ENCODE peak calls at places on chromosomes 7 and 10, in four cellular contexts. E is A549, T is IMR-90, R is GM12878. Q is an unnamed sample.

GRCh38 chr7:135536160-135536559 is 21.6 kb upstream of the NUP205 start:
- DNase-seq in E (peak), T (peak), R (no peak), Q (no peak)

GRCh38 chr10:10489765-10490164 is 527.9 kb upstream of the CELF2 start:
- DNase-seq in E (no peak), T (peak), R (no peak), Q (no peak)

GRCh38 chr7:69597278-69598076 is 798 bp upstream of the AUTS2 start:
- DNase-seq in E (peak), T (no peak), R (no peak), Q (no peak)

GRCh38 chr7:67440321-67440720 is 443.7 kb downstream of the TYW1 start:
- DNase-seq in E (no peak), T (no peak), R (no peak), Q (no peak)

GRCh38 chr10:34088208-34088794 is 726.8 kb downstream of the PARD3 start:
- DNase-seq in E (no peak), T (no peak), R (no peak), Q (no peak)

GRCh38 chr10:130958981-130959751 is 352.4 kb downstream of the TCERG1L start:
- DNase-seq in E (no peak), T (no peak), R (no peak), Q (no peak)

GRCh38 chr10:11535376-11535959 is 76.0 kb downstream of the USP6NL start:
- DNase-seq in E (no peak), T (no peak), R (no peak), Q (no peak)

GRCh38 chr7:116443101-116443523 is 56.4 kb upstream of the CAV2 start:
- DNase-seq in E (peak), T (peak), R (no peak), Q (no peak)

GRCh38 chr10:28833313-28833712 is 156.0 kb downstream of the BAMBI start:
- DNase-seq in E (peak), T (no peak), R (no peak), Q (no peak)

GRCh38 chr10:27030060-27030459 is 70.2 kb downstream of the ANKRD26 start:
- DNase-seq in E (no peak), T (peak), R (no peak), Q (no peak)

GRCh38 chr7:150855476-150856302 is 3.4 kb downstream of the AOC1 start:
- DNase-seq in E (no peak), T (no peak), R (no peak), Q (no peak)

GRCh38 chr10:97179731-97180366 is 5.9 kb downstream of the SLIT1 start:
- DNase-seq in E (no peak), T (no peak), R (no peak), Q (peak)

GRCh38 chr7:115293628-115294236 is 371.8 kb downstream of the MDFIC start:
- DNase-seq in E (no peak), T (peak), R (no peak), Q (no peak)

GRCh38 chr10:77707570-77707969 is 70.0 kb upstream of the KCNMA1 start:
- DNase-seq in E (no peak), T (no peak), R (no peak), Q (no peak)

GRCh38 chr10:31242902-31243301 is 76.1 kb upstream of the ZEB1 start:
- DNase-seq in E (peak), T (peak), R (peak), Q (peak)

GRCh38 chr10:93248583-93249227 is 175.0 kb downstream of the CYP26A1 start:
- DNase-seq in E (no peak), T (no peak), R (no peak), Q (peak)

GRCh38 chr7:69932034-69932628 is 333.9 kb downstream of the AUTS2 start:
- DNase-seq in E (peak), T (peak), R (no peak), Q (no peak)

GRCh38 chr10:110513949-110514348 is 16.2 kb downstream of the DUSP5 start:
- DNase-seq in E (no peak), T (no peak), R (no peak), Q (no peak)

GRCh38 chr7:77222065-77222464 is 22.4 kb upstream of the FGL2 start:
- DNase-seq in E (no peak), T (no peak), R (no peak), Q (no peak)

DNA sequence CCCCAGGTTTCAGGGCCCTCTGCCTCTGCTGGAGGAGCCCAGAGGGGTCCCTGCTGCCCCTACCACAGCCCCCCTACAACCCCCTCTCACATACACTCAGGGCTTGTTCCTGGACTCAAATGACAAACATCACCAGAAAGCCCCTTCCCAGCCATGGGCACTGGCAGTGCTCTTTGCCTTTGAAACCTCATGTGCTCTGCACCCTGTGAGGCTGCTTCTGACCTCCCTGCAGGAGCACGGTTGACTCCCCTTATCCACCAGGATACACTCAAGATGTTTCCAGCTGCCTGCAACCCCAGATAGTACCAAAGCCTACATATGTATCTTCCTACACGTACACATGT is 3.5 kb upstream of the ADIRF start:
- DNase-seq in E (no peak), T (no peak), R (no peak), Q (no peak)
- TF ChIP-seq ELK1 in E (no peak), T (no peak), R (no peak), Q (no peak)

GRCh38 chr7:43647772-43648643 is 65.1 kb downstream of the STK17A start:
- DNase-seq in E (peak), T (peak), R (peak), Q (no peak)
- TF ChIP-seq ELK1 in E (no peak), T (no peak), R (no peak), Q (no peak)

DNA sequence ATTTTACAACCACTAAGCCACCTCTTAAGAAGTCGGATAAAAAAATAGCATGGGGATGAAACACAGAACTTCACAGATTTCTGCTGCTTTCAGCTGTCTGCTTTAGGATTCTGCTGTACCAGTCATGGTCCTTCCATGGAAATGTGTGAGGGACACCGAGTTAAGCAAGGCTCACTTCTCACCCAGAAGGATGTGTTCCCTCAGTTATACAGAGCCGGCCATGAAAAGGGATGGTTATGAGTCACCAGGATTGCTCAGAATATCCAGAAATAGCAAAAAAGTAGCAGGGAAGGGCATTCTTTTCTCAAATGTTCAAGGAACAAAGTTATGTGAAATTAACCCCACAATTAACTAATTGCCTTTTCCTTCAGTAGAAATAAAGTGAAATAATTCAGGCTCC is 124.4 kb downstream of the AMPH start:
- DNase-seq in E (no peak), T (peak), R (no peak), Q (no peak)
- TF ChIP-seq ELK1 in E (no peak), T (no peak), R (no peak), Q (no peak)

DNA sequence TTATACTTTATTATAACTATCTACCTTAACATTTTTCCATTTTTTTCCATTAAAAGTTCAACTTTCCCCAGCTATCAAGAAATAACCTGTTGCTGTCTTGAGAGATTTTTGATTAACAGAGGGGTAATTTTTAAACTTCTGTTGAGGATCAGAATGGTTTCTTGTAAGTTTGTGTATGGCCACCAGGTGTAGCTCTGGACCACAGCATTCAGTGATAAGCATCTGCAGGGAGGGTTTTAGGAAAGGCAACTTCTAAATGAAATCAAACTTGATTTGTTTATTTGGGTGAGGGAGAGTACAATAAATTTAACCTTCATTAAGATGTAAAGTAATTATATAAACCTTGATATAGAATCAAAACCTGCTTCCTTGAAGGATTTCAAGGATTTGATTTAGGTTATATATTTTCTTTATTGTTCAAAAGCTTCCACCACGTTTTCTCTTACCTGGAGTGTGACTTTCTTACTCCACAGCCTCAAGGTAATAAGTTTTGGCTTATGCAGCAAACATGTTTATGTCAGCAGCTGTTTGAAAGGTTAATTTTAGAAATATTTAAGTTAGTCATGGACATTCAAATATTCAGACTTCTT is 153.3 kb downstream of the STK31 start:
- DNase-seq in E (peak), T (peak), R (no peak), Q (peak)
- TF ChIP-seq ELK1 in E (no peak), T (no peak), R (no peak), Q (no peak)